ENCODE peak calls at places on chromosomes 16 and 17, in ten cellular contexts. One of them, this sample, is unnamed.

GRCh38 chr16:77043076-77043475 is 147.9 kb upstream of the MON1B start:
- DNase-seq in gastrocnemius medialis: no peak
- DNase-seq in A549: peak; percentile 14
- DNase-seq in thyroid gland: no peak
- DNase-seq in colonic mucosa: no peak
- DNase-seq in mesendoderm: peak; percentile 39
- DNase-seq in H1: no peak
- DNase-seq in endothelial cell of umbilical vein: no peak
- DNase-seq in HAP-1: no peak
- DNase-seq in spleen: no peak
- DNase-seq in this sample: no peak

GRCh38 chr17:79913451-79913850 is 74.2 kb upstream of the CBX4 start:
- DNase-seq in gastrocnemius medialis: no peak
- DNase-seq in A549: no peak
- DNase-seq in thyroid gland: no peak
- DNase-seq in colonic mucosa: no peak
- DNase-seq in mesendoderm: no peak
- DNase-seq in H1: no peak
- DNase-seq in endothelial cell of umbilical vein: no peak
- DNase-seq in HAP-1: no peak
- DNase-seq in spleen: peak; percentile 39
- DNase-seq in this sample: no peak

GRCh38 chr17:73142763-73143395 is 21.9 kb upstream of the SSTR2 start:
- DNase-seq in gastrocnemius medialis: no peak
- DNase-seq in A549: no peak
- DNase-seq in thyroid gland: no peak
- DNase-seq in colonic mucosa: no peak
- DNase-seq in mesendoderm: no peak
- DNase-seq in H1: no peak
- DNase-seq in endothelial cell of umbilical vein: peak; percentile 30
- DNase-seq in HAP-1: no peak
- DNase-seq in spleen: no peak
- DNase-seq in this sample: no peak

GRCh38 chr16:87548086-87548485 is 54.2 kb upstream of the JPH3 start:
- DNase-seq in gastrocnemius medialis: no peak
- DNase-seq in A549: no peak
- DNase-seq in thyroid gland: no peak
- DNase-seq in colonic mucosa: no peak
- DNase-seq in mesendoderm: no peak
- DNase-seq in H1: no peak
- DNase-seq in endothelial cell of umbilical vein: peak; percentile 34
- DNase-seq in HAP-1: no peak
- DNase-seq in spleen: no peak
- DNase-seq in this sample: no peak

GRCh38 chr16:68473358-68474064 is 25.2 kb upstream of the SMPD3 start:
- DNase-seq in gastrocnemius medialis: no peak
- DNase-seq in A549: no peak
- DNase-seq in thyroid gland: peak; percentile 91
- DNase-seq in colonic mucosa: no peak
- DNase-seq in mesendoderm: no peak
- DNase-seq in H1: no peak
- DNase-seq in endothelial cell of umbilical vein: peak; percentile 24
- DNase-seq in HAP-1: no peak
- DNase-seq in spleen: no peak
- DNase-seq in this sample: no peak

GRCh38 chr16:75238132-75238852 is 13.1 kb downstream of the BCAR1 start:
- DNase-seq in gastrocnemius medialis: peak; percentile 88
- DNase-seq in A549: no peak
- DNase-seq in thyroid gland: peak; percentile 94
- DNase-seq in colonic mucosa: peak; percentile 38
- DNase-seq in mesendoderm: no peak
- DNase-seq in H1: no peak
- DNase-seq in endothelial cell of umbilical vein: no peak
- DNase-seq in HAP-1: no peak
- DNase-seq in spleen: peak; percentile 75
- DNase-seq in this sample: no peak

GRCh38 chr17:73269329-73269615 is 7.6 kb upstream of the CPSF4L start:
- DNase-seq in gastrocnemius medialis: no peak
- DNase-seq in A549: no peak
- DNase-seq in thyroid gland: no peak
- DNase-seq in colonic mucosa: no peak
- DNase-seq in mesendoderm: no peak
- DNase-seq in H1: no peak
- DNase-seq in endothelial cell of umbilical vein: no peak
- DNase-seq in HAP-1: no peak
- DNase-seq in spleen: no peak
- DNase-seq in this sample: no peak

GRCh38 chr17:79991924-79992656 is 43.6 kb downstream of the TBC1D16 start:
- DNase-seq in gastrocnemius medialis: no peak
- DNase-seq in A549: peak; percentile 62
- DNase-seq in thyroid gland: no peak
- DNase-seq in colonic mucosa: peak; percentile 84
- DNase-seq in mesendoderm: peak; percentile 31
- DNase-seq in H1: no peak
- DNase-seq in endothelial cell of umbilical vein: no peak
- DNase-seq in HAP-1: no peak
- DNase-seq in spleen: no peak
- DNase-seq in this sample: no peak

GRCh38 chr17:49670002-49670401 is 7.9 kb downstream of the SPOP start:
- DNase-seq in gastrocnemius medialis: no peak
- DNase-seq in A549: no peak
- DNase-seq in thyroid gland: no peak
- DNase-seq in colonic mucosa: no peak
- DNase-seq in mesendoderm: no peak
- DNase-seq in H1: no peak
- DNase-seq in endothelial cell of umbilical vein: peak; percentile 77
- DNase-seq in HAP-1: no peak
- DNase-seq in spleen: no peak
- DNase-seq in this sample: no peak

GRCh38 chr17:48728232-48729231 is at the start of gene HOXB13:
- DNase-seq in gastrocnemius medialis: no peak
- DNase-seq in A549: peak; percentile 86
- DNase-seq in thyroid gland: no peak
- DNase-seq in colonic mucosa: peak; percentile 95
- DNase-seq in mesendoderm: peak; percentile 68
- DNase-seq in H1: no peak
- DNase-seq in endothelial cell of umbilical vein: peak; percentile 36
- DNase-seq in HAP-1: peak; percentile 92
- DNase-seq in spleen: no peak
- DNase-seq in this sample: peak; percentile 69

GRCh38 chr17:1030684-1031557 is 34.0 kb downstream of the TIMM22 start:
- DNase-seq in gastrocnemius medialis: peak; percentile 33
- DNase-seq in A549: no peak
- DNase-seq in thyroid gland: peak; percentile 32
- DNase-seq in colonic mucosa: no peak
- DNase-seq in mesendoderm: no peak
- DNase-seq in H1: peak; percentile 63
- DNase-seq in endothelial cell of umbilical vein: no peak
- DNase-seq in HAP-1: no peak
- DNase-seq in spleen: no peak
- DNase-seq in this sample: no peak

GRCh38 chr17:31541559-31541958 is 150.1 kb downstream of the RAB11FIP4 start:
- DNase-seq in gastrocnemius medialis: no peak
- DNase-seq in A549: no peak
- DNase-seq in thyroid gland: peak; percentile 30
- DNase-seq in colonic mucosa: no peak
- DNase-seq in mesendoderm: peak; percentile 35
- DNase-seq in H1: peak; percentile 48
- DNase-seq in endothelial cell of umbilical vein: no peak
- DNase-seq in HAP-1: no peak
- DNase-seq in spleen: peak; percentile 68
- DNase-seq in this sample: no peak

DNA sequence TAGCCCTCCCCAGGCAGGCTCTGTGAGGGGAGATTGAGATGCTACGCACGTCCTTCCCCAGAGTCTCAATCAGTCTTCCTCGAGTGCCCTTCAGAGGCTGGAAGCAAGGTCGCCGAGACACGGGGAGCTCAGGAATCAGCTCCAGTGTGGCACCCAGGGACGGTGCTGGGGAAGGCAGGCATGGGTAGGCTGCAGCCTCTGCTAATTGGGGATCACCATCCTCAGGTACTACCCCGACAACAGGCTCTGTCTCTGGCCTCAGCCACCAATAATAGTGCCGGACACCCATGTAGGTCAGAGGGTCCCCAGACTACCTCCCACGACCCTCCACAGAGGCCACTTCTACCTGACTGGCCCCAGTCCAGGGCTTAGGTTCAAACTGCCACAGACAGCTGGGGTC is 28.2 kb upstream of the GSG1L start:
- DNase-seq in gastrocnemius medialis: no peak
- DNase-seq in A549: no peak
- DNase-seq in thyroid gland: no peak
- DNase-seq in colonic mucosa: no peak
- DNase-seq in mesendoderm: no peak
- DNase-seq in H1: no peak
- DNase-seq in endothelial cell of umbilical vein: no peak
- DNase-seq in HAP-1: no peak
- DNase-seq in spleen: peak; percentile 67
- DNase-seq in this sample: no peak
- H3K4me3 ChIP-seq in gastrocnemius medialis: no peak overlapping the region
- H3K4me3 ChIP-seq in A549: no peak overlapping the region
- H3K4me3 ChIP-seq in thyroid gland: no peak overlapping the region
- H3K4me3 ChIP-seq in colonic mucosa: no peak overlapping the region
- H3K4me3 ChIP-seq in mesendoderm: no peak overlapping the region
- H3K4me3 ChIP-seq in H1: no peak overlapping the region
- H3K4me3 ChIP-seq in endothelial cell of umbilical vein: no peak overlapping the region
- H3K4me3 ChIP-seq in HAP-1: no peak overlapping the region
- H3K4me3 ChIP-seq in spleen: no peak overlapping the region
- H3K4me3 ChIP-seq in this sample: no peak overlapping the region

GRCh38 chr17:63436523-63437110 is 9.5 kb downstream of the CYB561 start:
- DNase-seq in gastrocnemius medialis: no peak
- DNase-seq in A549: no peak
- DNase-seq in thyroid gland: no peak
- DNase-seq in colonic mucosa: no peak
- DNase-seq in mesendoderm: peak; percentile 50
- DNase-seq in H1: peak; percentile 68
- DNase-seq in endothelial cell of umbilical vein: peak; percentile 27
- DNase-seq in HAP-1: no peak
- DNase-seq in spleen: no peak
- DNase-seq in this sample: no peak
- H3K4me1 ChIP-seq in gastrocnemius medialis: peaks cover 17% of the 10 kb centered on the region
- H3K4me1 ChIP-seq in A549: peaks cover 50% of the 10 kb centered on the region
- H3K4me1 ChIP-seq in thyroid gland: peaks cover 22% of the 10 kb centered on the region
- H3K4me1 ChIP-seq in colonic mucosa: peaks cover 14% of the 10 kb centered on the region
- H3K4me1 ChIP-seq in mesendoderm: no peaks in the 10 kb centered on the region
- H3K4me1 ChIP-seq in H1: peaks cover 9% of the 10 kb centered on the region
- H3K4me1 ChIP-seq in endothelial cell of umbilical vein: peaks cover 35% of the 10 kb centered on the region
- H3K4me1 ChIP-seq in HAP-1: no peaks in the 10 kb centered on the region
- H3K4me1 ChIP-seq in spleen: peaks cover 48% of the 10 kb centered on the region
- H3K4me1 ChIP-seq in this sample: peaks cover 31% of the 10 kb centered on the region

GRCh38 chr16:28823719-28824547 is 1.1 kb downstream of the ATXN2L start:
- DNase-seq in gastrocnemius medialis: peak; percentile 98
- DNase-seq in A549: peak; percentile 96
- DNase-seq in thyroid gland: peak; percentile 98
- DNase-seq in colonic mucosa: peak; percentile 97
- DNase-seq in mesendoderm: peak; percentile 99
- DNase-seq in H1: peak; percentile 95
- DNase-seq in endothelial cell of umbilical vein: peak; percentile 99
- DNase-seq in HAP-1: peak; percentile 98
- DNase-seq in spleen: peak; percentile 97
- DNase-seq in this sample: peak; percentile 98
- H3K4me3 ChIP-seq in gastrocnemius medialis: peak overlapping the region; percentile 89
- H3K4me3 ChIP-seq in A549: peak overlapping the region; percentile 100
- H3K4me3 ChIP-seq in thyroid gland: peak overlapping the region; percentile 99
- H3K4me3 ChIP-seq in colonic mucosa: peak overlapping the region; percentile 99
- H3K4me3 ChIP-seq in mesendoderm: peak overlapping the region; percentile 96
- H3K4me3 ChIP-seq in H1: peak overlapping the region; percentile 96
- H3K4me3 ChIP-seq in endothelial cell of umbilical vein: peak overlapping the region; percentile 38
- H3K4me3 ChIP-seq in HAP-1: peak overlapping the region; percentile 91
- H3K4me3 ChIP-seq in spleen: peak overlapping the region; percentile 98
- H3K4me3 ChIP-seq in this sample: peak overlapping the region; percentile 89

GRCh38 chr16:2043980-2044451 is 3.6 kb downstream of the NTHL1 start:
- DNase-seq in gastrocnemius medialis: no peak
- DNase-seq in A549: no peak
- DNase-seq in thyroid gland: no peak
- DNase-seq in colonic mucosa: peak; percentile 74
- DNase-seq in mesendoderm: no peak
- DNase-seq in H1: no peak
- DNase-seq in endothelial cell of umbilical vein: peak; percentile 69
- DNase-seq in HAP-1: no peak
- DNase-seq in spleen: no peak
- DNase-seq in this sample: no peak
- H3K4me1 ChIP-seq in gastrocnemius medialis: peaks cover 52% of the 10 kb centered on the region
- H3K4me1 ChIP-seq in A549: peaks cover 68% of the 10 kb centered on the region
- H3K4me1 ChIP-seq in thyroid gland: peaks cover 45% of the 10 kb centered on the region
- H3K4me1 ChIP-seq in colonic mucosa: peaks cover 63% of the 10 kb centered on the region
- H3K4me1 ChIP-seq in mesendoderm: peaks cover 2% of the 10 kb centered on the region
- H3K4me1 ChIP-seq in H1: peaks cover 8% of the 10 kb centered on the region
- H3K4me1 ChIP-seq in endothelial cell of umbilical vein: peaks cover 35% of the 10 kb centered on the region
- H3K4me1 ChIP-seq in HAP-1: peaks cover 10% of the 10 kb centered on the region
- H3K4me1 ChIP-seq in spleen: peaks cover 80% of the 10 kb centered on the region
- H3K4me1 ChIP-seq in this sample: peaks cover 9% of the 10 kb centered on the region

DNA sequence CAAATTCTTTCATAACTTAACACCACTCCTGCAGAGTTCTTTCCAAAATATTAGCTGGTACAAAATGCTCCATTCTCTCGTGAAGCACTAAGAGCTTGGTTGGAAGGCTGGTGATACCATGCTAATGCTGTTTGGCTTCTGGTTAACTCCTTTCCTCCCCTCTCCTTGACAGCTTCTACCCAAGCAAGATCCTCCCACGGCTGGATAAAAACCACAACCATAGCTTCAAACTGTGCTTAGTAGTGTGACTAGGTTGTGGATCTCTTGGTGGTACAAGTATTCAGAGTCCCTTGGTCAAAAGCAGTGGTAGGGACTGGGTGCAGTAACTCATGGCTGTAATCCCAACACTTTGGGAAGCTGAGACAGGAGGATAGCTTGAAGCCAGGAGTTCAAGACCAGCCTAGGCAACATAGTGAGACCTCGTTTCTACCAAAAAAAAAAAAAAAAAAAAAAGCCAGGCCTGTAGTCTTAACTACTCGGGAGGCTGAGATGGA is 2.3 kb downstream of the PHAF1 start:
- DNase-seq in gastrocnemius medialis: no peak
- DNase-seq in A549: no peak
- DNase-seq in thyroid gland: no peak
- DNase-seq in colonic mucosa: no peak
- DNase-seq in mesendoderm: no peak
- DNase-seq in H1: no peak
- DNase-seq in endothelial cell of umbilical vein: no peak
- DNase-seq in HAP-1: no peak
- DNase-seq in spleen: no peak
- DNase-seq in this sample: no peak
- H3K4me3 ChIP-seq in gastrocnemius medialis: no peak overlapping the region
- H3K4me3 ChIP-seq in A549: no peak overlapping the region
- H3K4me3 ChIP-seq in thyroid gland: no peak overlapping the region
- H3K4me3 ChIP-seq in colonic mucosa: no peak overlapping the region
- H3K4me3 ChIP-seq in mesendoderm: no peak overlapping the region
- H3K4me3 ChIP-seq in H1: no peak overlapping the region
- H3K4me3 ChIP-seq in endothelial cell of umbilical vein: no peak overlapping the region
- H3K4me3 ChIP-seq in HAP-1: no peak overlapping the region
- H3K4me3 ChIP-seq in spleen: no peak overlapping the region
- H3K4me3 ChIP-seq in this sample: no peak overlapping the region

GRCh38 chr16:1964046-1964505 is 550 bp downstream of the RPS2 start:
- DNase-seq in gastrocnemius medialis: no peak
- DNase-seq in A549: no peak
- DNase-seq in thyroid gland: peak; percentile 31
- DNase-seq in colonic mucosa: peak; percentile 40
- DNase-seq in mesendoderm: peak; percentile 34
- DNase-seq in H1: no peak
- DNase-seq in endothelial cell of umbilical vein: peak; percentile 39
- DNase-seq in HAP-1: no peak
- DNase-seq in spleen: no peak
- DNase-seq in this sample: peak; percentile 35
- H3K4me1 ChIP-seq in gastrocnemius medialis: peaks cover 23% of the 10 kb centered on the region
- H3K4me1 ChIP-seq in A549: peaks cover 34% of the 10 kb centered on the region
- H3K4me1 ChIP-seq in thyroid gland: peaks cover 19% of the 10 kb centered on the region
- H3K4me1 ChIP-seq in colonic mucosa: peaks cover 4% of the 10 kb centered on the region
- H3K4me1 ChIP-seq in mesendoderm: no peaks in the 10 kb centered on the region
- H3K4me1 ChIP-seq in H1: peaks cover 22% of the 10 kb centered on the region
- H3K4me1 ChIP-seq in endothelial cell of umbilical vein: peaks cover 27% of the 10 kb centered on the region
- H3K4me1 ChIP-seq in HAP-1: peaks cover 33% of the 10 kb centered on the region
- H3K4me1 ChIP-seq in spleen: peaks cover 59% of the 10 kb centered on the region
- H3K4me1 ChIP-seq in this sample: peaks cover 14% of the 10 kb centered on the region